ENCODE peak calls at places on chromosomes 2 and 18, in ten cellular contexts. One of them, this sample, is unnamed.
A peak's percentile ranks its signal among the peaks of the same experiment; 100 is the strongest.

GRCh38 chr18:28068208-28068607 is 108.7 kb downstream of the CDH2 start:
- DNase-seq in body of pancreas: no peak
- DNase-seq in heart left ventricle: no peak
- DNase-seq in endothelial cell of umbilical vein: no peak
- DNase-seq in ovary: no peak
- DNase-seq in K562: no peak
- DNase-seq in testis: no peak
- DNase-seq in adrenal gland: no peak
- DNase-seq in stomach: no peak
- DNase-seq in esophagus squamous epithelium: no peak
- DNase-seq in this sample: no peak

GRCh38 chr18:49447810-49448745 is 12.4 kb downstream of the DYM start:
- DNase-seq in body of pancreas: no peak
- DNase-seq in heart left ventricle: no peak
- DNase-seq in endothelial cell of umbilical vein: peak; percentile 53
- DNase-seq in ovary: no peak
- DNase-seq in K562: peak; percentile 12
- DNase-seq in testis: peak; percentile 73
- DNase-seq in adrenal gland: no peak
- DNase-seq in stomach: no peak
- DNase-seq in esophagus squamous epithelium: no peak
- DNase-seq in this sample: peak; percentile 90

GRCh38 chr2:240932001-240932723 is 26.0 kb downstream of the CROCC2 start:
- DNase-seq in body of pancreas: peak; percentile 1
- DNase-seq in heart left ventricle: peak; percentile 46
- DNase-seq in endothelial cell of umbilical vein: no peak
- DNase-seq in ovary: peak; percentile 11
- DNase-seq in K562: no peak
- DNase-seq in testis: peak; percentile 6
- DNase-seq in adrenal gland: no peak
- DNase-seq in stomach: peak; percentile 17
- DNase-seq in esophagus squamous epithelium: no peak
- DNase-seq in this sample: no peak

GRCh38 chr2:54394392-54394791 is 61.7 kb upstream of the SPTBN1 start:
- DNase-seq in body of pancreas: no peak
- DNase-seq in heart left ventricle: no peak
- DNase-seq in endothelial cell of umbilical vein: no peak
- DNase-seq in ovary: no peak
- DNase-seq in K562: no peak
- DNase-seq in testis: no peak
- DNase-seq in adrenal gland: no peak
- DNase-seq in stomach: no peak
- DNase-seq in esophagus squamous epithelium: no peak
- DNase-seq in this sample: no peak

GRCh38 chr2:25215948-25216679 is 47.7 kb upstream of the POMC start:
- DNase-seq in body of pancreas: peak; percentile 82
- DNase-seq in heart left ventricle: peak; percentile 93
- DNase-seq in endothelial cell of umbilical vein: peak; percentile 35
- DNase-seq in ovary: peak; percentile 79
- DNase-seq in K562: no peak
- DNase-seq in testis: peak; percentile 90
- DNase-seq in adrenal gland: peak; percentile 84
- DNase-seq in stomach: peak; percentile 74
- DNase-seq in esophagus squamous epithelium: peak; percentile 18
- DNase-seq in this sample: peak; percentile 92

GRCh38 chr2:222302178-222303018 is 3.6 kb upstream of the PAX3 start:
- DNase-seq in body of pancreas: no peak
- DNase-seq in heart left ventricle: no peak
- DNase-seq in endothelial cell of umbilical vein: no peak
- DNase-seq in ovary: no peak
- DNase-seq in K562: no peak
- DNase-seq in testis: no peak
- DNase-seq in adrenal gland: no peak
- DNase-seq in stomach: no peak
- DNase-seq in esophagus squamous epithelium: no peak
- DNase-seq in this sample: no peak

GRCh38 chr18:5993938-5994337 is 98.6 kb upstream of the TMEM200C start:
- DNase-seq in body of pancreas: no peak
- DNase-seq in heart left ventricle: no peak
- DNase-seq in endothelial cell of umbilical vein: no peak
- DNase-seq in ovary: no peak
- DNase-seq in K562: no peak
- DNase-seq in testis: no peak
- DNase-seq in adrenal gland: no peak
- DNase-seq in stomach: no peak
- DNase-seq in esophagus squamous epithelium: no peak
- DNase-seq in this sample: no peak

GRCh38 chr2:207711750-207712487 is 479 bp downstream of the CCNYL1 start:
- DNase-seq in body of pancreas: peak; percentile 65
- DNase-seq in heart left ventricle: peak; percentile 82
- DNase-seq in endothelial cell of umbilical vein: peak; percentile 55
- DNase-seq in ovary: peak; percentile 41
- DNase-seq in K562: peak; percentile 29
- DNase-seq in testis: peak; percentile 50
- DNase-seq in adrenal gland: peak; percentile 55
- DNase-seq in stomach: peak; percentile 68
- DNase-seq in esophagus squamous epithelium: no peak
- DNase-seq in this sample: no peak

GRCh38 chr18:36633961-36634412 is 194.8 kb downstream of the TPGS2 start:
- DNase-seq in body of pancreas: no peak
- DNase-seq in heart left ventricle: no peak
- DNase-seq in endothelial cell of umbilical vein: no peak
- DNase-seq in ovary: no peak
- DNase-seq in K562: no peak
- DNase-seq in testis: no peak
- DNase-seq in adrenal gland: no peak
- DNase-seq in stomach: no peak
- DNase-seq in esophagus squamous epithelium: no peak
- DNase-seq in this sample: no peak

GRCh38 chr2:60216452-60216995 is 336.9 kb downstream of the BCL11A start:
- DNase-seq in body of pancreas: no peak
- DNase-seq in heart left ventricle: no peak
- DNase-seq in endothelial cell of umbilical vein: no peak
- DNase-seq in ovary: no peak
- DNase-seq in K562: no peak
- DNase-seq in testis: no peak
- DNase-seq in adrenal gland: no peak
- DNase-seq in stomach: no peak
- DNase-seq in esophagus squamous epithelium: no peak
- DNase-seq in this sample: no peak

GRCh38 chr2:239919779-239920545 is 105.2 kb downstream of the NDUFA10 start:
- DNase-seq in body of pancreas: no peak
- DNase-seq in heart left ventricle: peak; percentile 67
- DNase-seq in endothelial cell of umbilical vein: no peak
- DNase-seq in ovary: no peak
- DNase-seq in K562: no peak
- DNase-seq in testis: peak; percentile 11
- DNase-seq in adrenal gland: no peak
- DNase-seq in stomach: no peak
- DNase-seq in esophagus squamous epithelium: no peak
- DNase-seq in this sample: no peak

GRCh38 chr2:30862054-30862651 is 54.9 kb upstream of the CAPN13 start:
- DNase-seq in body of pancreas: peak; percentile 83
- DNase-seq in heart left ventricle: no peak
- DNase-seq in endothelial cell of umbilical vein: peak; percentile 20
- DNase-seq in ovary: no peak
- DNase-seq in K562: peak; percentile 41
- DNase-seq in testis: peak; percentile 88
- DNase-seq in adrenal gland: peak; percentile 73
- DNase-seq in stomach: peak; percentile 71
- DNase-seq in esophagus squamous epithelium: no peak
- DNase-seq in this sample: peak; percentile 72

GRCh38 chr2:189369566-189369965 is 71.7 kb upstream of the WDR75 start:
- DNase-seq in body of pancreas: no peak
- DNase-seq in heart left ventricle: no peak
- DNase-seq in endothelial cell of umbilical vein: peak; percentile 77
- DNase-seq in ovary: no peak
- DNase-seq in K562: no peak
- DNase-seq in testis: no peak
- DNase-seq in adrenal gland: no peak
- DNase-seq in stomach: no peak
- DNase-seq in esophagus squamous epithelium: no peak
- DNase-seq in this sample: no peak

GRCh38 chr2:127422631-127423475 is 4.6 kb downstream of the PROC start:
- DNase-seq in body of pancreas: peak; percentile 33
- DNase-seq in heart left ventricle: no peak
- DNase-seq in endothelial cell of umbilical vein: peak; percentile 11
- DNase-seq in ovary: no peak
- DNase-seq in K562: peak; percentile 44
- DNase-seq in testis: no peak
- DNase-seq in adrenal gland: no peak
- DNase-seq in stomach: peak; percentile 42
- DNase-seq in esophagus squamous epithelium: no peak
- DNase-seq in this sample: no peak
- TF ChIP-seq POLR2A in body of pancreas: no peak
- TF ChIP-seq POLR2A in heart left ventricle: no peak
- TF ChIP-seq POLR2A in endothelial cell of umbilical vein: no peak
- TF ChIP-seq POLR2A in ovary: no peak
- TF ChIP-seq POLR2A in K562: no peak
- TF ChIP-seq POLR2A in testis: no peak
- TF ChIP-seq POLR2A in adrenal gland: no peak
- TF ChIP-seq POLR2A in stomach: no peak
- TF ChIP-seq POLR2A in esophagus squamous epithelium: no peak
- TF ChIP-seq POLR2A in this sample: no peak

DNA sequence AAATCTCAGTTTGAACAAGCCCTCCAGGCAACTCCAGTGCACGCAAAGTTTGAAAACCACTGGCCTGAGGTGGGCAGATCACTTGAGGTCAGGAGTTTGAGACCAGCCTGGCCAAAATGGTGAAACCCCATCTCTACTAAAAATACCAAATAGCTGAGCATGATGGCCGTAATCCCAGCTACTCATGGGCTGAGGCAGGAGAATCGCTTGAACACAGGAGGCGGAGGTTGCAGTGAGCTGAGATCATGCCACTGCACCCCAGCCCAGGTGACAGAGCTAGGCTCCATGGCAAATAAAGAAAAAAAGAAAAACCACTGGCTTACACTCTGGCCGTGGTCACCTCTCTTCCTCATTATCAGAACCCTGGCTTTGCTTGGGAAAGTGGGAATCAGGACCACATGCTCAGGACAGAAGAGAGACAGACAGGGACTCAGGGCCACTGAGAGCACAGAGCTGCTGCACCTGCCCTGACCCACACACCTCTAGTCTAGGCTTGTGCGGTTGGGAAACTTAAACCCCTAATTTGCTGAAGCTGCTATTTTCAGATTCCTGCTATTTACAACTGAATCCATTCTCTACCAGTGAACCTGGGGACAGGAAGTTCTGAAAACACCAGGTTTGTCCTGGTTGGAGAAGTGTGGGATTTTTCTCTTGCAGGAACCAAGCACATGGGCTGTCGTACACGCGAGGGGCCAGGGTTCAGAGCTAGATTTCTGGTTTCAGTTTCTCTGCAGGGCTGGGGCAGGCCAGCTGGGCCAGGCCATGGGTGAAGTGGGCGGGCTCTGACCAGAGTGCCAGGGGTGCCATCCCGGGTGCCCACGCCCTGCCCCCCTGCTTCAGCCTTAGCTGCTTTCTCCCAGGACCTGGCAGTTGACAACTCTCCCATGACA is 51.6 kb upstream of the SLC1A4 start:
- DNase-seq in body of pancreas: peak; percentile 59
- DNase-seq in heart left ventricle: no peak
- DNase-seq in endothelial cell of umbilical vein: no peak
- DNase-seq in ovary: no peak
- DNase-seq in K562: no peak
- DNase-seq in testis: no peak
- DNase-seq in adrenal gland: peak; percentile 76
- DNase-seq in stomach: no peak
- DNase-seq in esophagus squamous epithelium: no peak
- DNase-seq in this sample: no peak
- TF ChIP-seq POLR2A in body of pancreas: no peak
- TF ChIP-seq POLR2A in heart left ventricle: no peak
- TF ChIP-seq POLR2A in endothelial cell of umbilical vein: no peak
- TF ChIP-seq POLR2A in ovary: no peak
- TF ChIP-seq POLR2A in K562: no peak
- TF ChIP-seq POLR2A in testis: no peak
- TF ChIP-seq POLR2A in adrenal gland: peak; percentile 22
- TF ChIP-seq POLR2A in stomach: no peak
- TF ChIP-seq POLR2A in esophagus squamous epithelium: no peak
- TF ChIP-seq POLR2A in this sample: no peak

GRCh38 chr18:38587571-38587970 is 1022.0 kb upstream of the CELF4 start:
- DNase-seq in body of pancreas: no peak
- DNase-seq in heart left ventricle: no peak
- DNase-seq in endothelial cell of umbilical vein: no peak
- DNase-seq in ovary: no peak
- DNase-seq in K562: no peak
- DNase-seq in testis: no peak
- DNase-seq in adrenal gland: no peak
- DNase-seq in stomach: no peak
- DNase-seq in esophagus squamous epithelium: no peak
- DNase-seq in this sample: no peak
- TF ChIP-seq POLR2A in body of pancreas: no peak
- TF ChIP-seq POLR2A in heart left ventricle: no peak
- TF ChIP-seq POLR2A in endothelial cell of umbilical vein: no peak
- TF ChIP-seq POLR2A in ovary: no peak
- TF ChIP-seq POLR2A in K562: no peak
- TF ChIP-seq POLR2A in testis: no peak
- TF ChIP-seq POLR2A in adrenal gland: no peak
- TF ChIP-seq POLR2A in stomach: no peak
- TF ChIP-seq POLR2A in esophagus squamous epithelium: no peak
- TF ChIP-seq POLR2A in this sample: no peak

GRCh38 chr2:234444888-234445287 is 52.0 kb downstream of the ARL4C start:
- DNase-seq in body of pancreas: no peak
- DNase-seq in heart left ventricle: peak; percentile 75
- DNase-seq in endothelial cell of umbilical vein: peak; percentile 93
- DNase-seq in ovary: no peak
- DNase-seq in K562: no peak
- DNase-seq in testis: no peak
- DNase-seq in adrenal gland: peak; percentile 28
- DNase-seq in stomach: no peak
- DNase-seq in esophagus squamous epithelium: no peak
- DNase-seq in this sample: no peak

GRCh38 chr2:234447963-234448362 is 48.9 kb downstream of the ARL4C start:
- DNase-seq in body of pancreas: no peak
- DNase-seq in heart left ventricle: no peak
- DNase-seq in endothelial cell of umbilical vein: no peak
- DNase-seq in ovary: no peak
- DNase-seq in K562: no peak
- DNase-seq in testis: no peak
- DNase-seq in adrenal gland: no peak
- DNase-seq in stomach: no peak
- DNase-seq in esophagus squamous epithelium: no peak
- DNase-seq in this sample: no peak

GRCh38 chr2:234448506-234449169 is 48.2 kb downstream of the ARL4C start:
- DNase-seq in body of pancreas: no peak
- DNase-seq in heart left ventricle: no peak
- DNase-seq in endothelial cell of umbilical vein: no peak
- DNase-seq in ovary: no peak
- DNase-seq in K562: no peak
- DNase-seq in testis: no peak
- DNase-seq in adrenal gland: no peak
- DNase-seq in stomach: no peak
- DNase-seq in esophagus squamous epithelium: no peak
- DNase-seq in this sample: no peak

GRCh38 chr2:234447189-234447588 is 49.7 kb downstream of the ARL4C start:
- DNase-seq in body of pancreas: no peak
- DNase-seq in heart left ventricle: no peak
- DNase-seq in endothelial cell of umbilical vein: no peak
- DNase-seq in ovary: no peak
- DNase-seq in K562: no peak
- DNase-seq in testis: no peak
- DNase-seq in adrenal gland: no peak
- DNase-seq in stomach: no peak
- DNase-seq in esophagus squamous epithelium: no peak
- DNase-seq in this sample: no peak

GRCh38 chr2:234446404-234447076 is 50.3 kb downstream of the ARL4C start:
- DNase-seq in body of pancreas: peak; percentile 34
- DNase-seq in heart left ventricle: peak; percentile 85
- DNase-seq in endothelial cell of umbilical vein: peak; percentile 52
- DNase-seq in ovary: no peak
- DNase-seq in K562: no peak
- DNase-seq in testis: peak; percentile 51
- DNase-seq in adrenal gland: peak; percentile 55
- DNase-seq in stomach: peak; percentile 60
- DNase-seq in esophagus squamous epithelium: peak; percentile 49
- DNase-seq in this sample: no peak
- TF ChIP-seq POLR2A in body of pancreas: no peak
- TF ChIP-seq POLR2A in heart left ventricle: no peak
- TF ChIP-seq POLR2A in endothelial cell of umbilical vein: no peak
- TF ChIP-seq POLR2A in ovary: no peak
- TF ChIP-seq POLR2A in K562: no peak
- TF ChIP-seq POLR2A in testis: no peak
- TF ChIP-seq POLR2A in adrenal gland: no peak
- TF ChIP-seq POLR2A in stomach: no peak
- TF ChIP-seq POLR2A in esophagus squamous epithelium: peak; percentile 40
- TF ChIP-seq POLR2A in this sample: no peak